ENCODE peak calls at places on chromosomes 6 and 20, in ten cellular contexts. U, I, T, J, W, Z, R, H, O and P are unnamed samples.

GRCh38 chr20:61253640-61254511 is 1.8 kb downstream of the CDH4 start:
- DNase-seq in U (peak), I (peak), T (no peak), J (peak), W (no peak), Z (no peak), R (peak), H (no peak), O (no peak), P (no peak)

GRCh38 chr6:11770546-11771466 is 7.8 kb downstream of the ADTRP start:
- DNase-seq in U (peak), I (peak), T (peak), J (peak), W (peak), Z (peak), R (peak), H (peak), O (no peak), P (peak)

GRCh38 chr6:48074368-48074767 is 36.6 kb downstream of the PTCHD4 start:
- DNase-seq in U (peak), I (peak), T (no peak), J (peak), W (no peak), Z (no peak), R (no peak), H (no peak), O (no peak), P (no peak)

GRCh38 chr20:11970243-11970836 is 52.6 kb downstream of the BTBD3 start:
- DNase-seq in U (no peak), I (no peak), T (no peak), J (no peak), W (no peak), Z (no peak), R (no peak), H (no peak), O (no peak), P (no peak)

GRCh38 chr6:30544666-30545272 is 11.5 kb downstream of the GNL1 start:
- DNase-seq in U (peak), I (peak), T (no peak), J (peak), W (peak), Z (no peak), R (no peak), H (peak), O (no peak), P (peak)

GRCh38 chr6:5998741-5999687 is 7.7 kb downstream of the NRN1 start:
- DNase-seq in U (no peak), I (peak), T (peak), J (no peak), W (no peak), Z (peak), R (peak), H (peak), O (peak), P (no peak)

GRCh38 chr6:64988148-64988547 is 718.9 kb downstream of the EYS start:
- DNase-seq in U (peak), I (no peak), T (no peak), J (no peak), W (peak), Z (no peak), R (no peak), H (peak), O (no peak), P (no peak)

GRCh38 chr6:65123516-65123915 is 583.5 kb downstream of the EYS start:
- DNase-seq in U (peak), I (no peak), T (no peak), J (no peak), W (no peak), Z (no peak), R (no peak), H (no peak), O (no peak), P (no peak)

GRCh38 chr6:6856538-6857523 is 250.9 kb upstream of the RREB1 start:
- DNase-seq in U (peak), I (peak), T (peak), J (no peak), W (peak), Z (peak), R (peak), H (peak), O (no peak), P (no peak)

GRCh38 chr6:208379-208778 is 83.9 kb upstream of the DUSP22 start:
- DNase-seq in U (no peak), I (no peak), T (no peak), J (no peak), W (no peak), Z (no peak), R (no peak), H (no peak), O (no peak), P (no peak)

GRCh38 chr6:110255356-110255755 is 75.1 kb downstream of the CDC40 start:
- DNase-seq in U (peak), I (peak), T (no peak), J (no peak), W (peak), Z (no peak), R (no peak), H (no peak), O (no peak), P (no peak)

GRCh38 chr6:158938811-158939254 is 61.2 kb downstream of the RSPH3 start:
- DNase-seq in U (no peak), I (peak), T (no peak), J (no peak), W (peak), Z (no peak), R (no peak), H (no peak), O (no peak), P (no peak)

GRCh38 chr6:31615748-31616147 is 714 bp downstream of the AIF1 start:
- DNase-seq in U (no peak), I (no peak), T (no peak), J (no peak), W (no peak), Z (peak), R (no peak), H (no peak), O (no peak), P (no peak)

GRCh38 chr20:43942661-43943285 is 28.1 kb downstream of the TOX2 start:
- DNase-seq in U (peak), I (peak), T (no peak), J (peak), W (peak), Z (no peak), R (no peak), H (no peak), O (no peak), P (peak)

GRCh38 chr20:60202046-60202445 is 243.8 kb downstream of the CDH26 start:
- DNase-seq in U (no peak), I (no peak), T (no peak), J (no peak), W (no peak), Z (no peak), R (no peak), H (no peak), O (no peak), P (no peak)
- TF ChIP-seq CTCF in U (no peak), I (no peak), T (no peak), J (no peak), W (no peak), Z (no peak), R (no peak), H (no peak), O (no peak), P (no peak)

DNA sequence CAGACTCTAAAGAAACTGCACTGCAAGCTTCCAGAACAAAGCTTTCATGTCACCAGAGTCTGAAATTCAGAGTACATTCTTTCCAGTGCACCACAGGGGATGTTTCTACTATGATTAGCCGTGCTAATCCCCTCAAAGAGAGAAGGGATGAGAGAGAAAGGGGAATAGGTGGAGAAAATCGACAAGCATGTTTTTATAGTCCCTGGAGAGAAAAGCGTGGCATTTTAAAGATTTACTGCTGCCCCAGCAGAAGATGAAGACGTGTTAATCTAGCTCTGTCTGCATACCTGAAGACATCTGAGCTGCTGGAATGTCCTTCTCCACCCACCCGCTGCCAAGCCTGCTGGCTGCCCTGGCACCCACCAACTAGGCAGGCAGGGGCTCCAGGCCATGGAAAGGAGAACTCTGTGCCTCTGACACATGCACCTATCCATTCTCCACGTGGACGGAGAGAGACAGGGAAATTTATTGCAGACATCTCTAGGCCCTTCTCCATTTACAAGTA is 4.1 kb downstream of the MYLK4 start:
- DNase-seq in U (peak), I (no peak), T (no peak), J (no peak), W (no peak), Z (no peak), R (no peak), H (no peak), O (no peak), P (no peak)
- H3K4me3 ChIP-seq in U (no peak), I (no peak), T (no peak), J (no peak), W (no peak), Z (no peak), R (no peak), H (no peak), O (no peak), P (no peak)

GRCh38 chr20:62740286-62741141 is 31.9 kb downstream of the NTSR1 start:
- DNase-seq in U (peak), I (peak), T (peak), J (peak), W (peak), Z (peak), R (peak), H (peak), O (peak), P (peak)
- TF ChIP-seq CTCF in U (no peak), I (no peak), T (no peak), J (no peak), W (no peak), Z (no peak), R (no peak), H (no peak), O (no peak), P (no peak)

DNA sequence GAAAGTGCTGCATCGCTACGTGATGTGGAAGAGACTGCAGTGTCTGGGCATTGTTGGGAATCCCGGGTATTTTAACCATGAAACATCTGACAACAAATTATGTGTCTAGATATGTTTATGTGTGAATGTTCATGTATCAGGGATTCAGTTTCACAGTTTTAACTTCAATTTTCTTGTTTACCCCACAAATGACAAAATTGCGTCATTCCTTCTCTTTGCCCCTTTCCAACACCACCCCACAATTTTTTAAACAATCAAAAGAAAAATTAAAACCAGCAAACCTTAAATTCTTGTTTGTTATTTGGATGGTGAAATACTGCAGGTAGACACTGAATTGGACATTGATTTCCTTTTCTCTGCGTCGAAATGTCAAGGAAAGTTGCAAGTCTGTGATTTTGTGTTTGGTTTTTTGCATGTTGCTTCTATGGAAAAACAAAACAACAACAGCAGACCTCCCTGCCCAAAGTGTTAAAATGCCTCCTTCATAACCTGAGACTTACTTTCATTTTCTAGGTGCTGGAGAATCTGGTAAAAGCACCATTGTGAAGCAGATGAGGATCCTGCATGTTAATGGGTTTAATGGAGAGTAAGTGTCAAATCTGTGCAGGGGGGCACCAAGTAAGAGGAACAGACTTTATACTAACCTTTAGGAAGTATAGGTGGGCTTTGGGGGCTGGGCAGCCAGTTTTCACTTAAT is 42.7 kb downstream of the GNAS start:
- DNase-seq in U (no peak), I (no peak), T (no peak), J (no peak), W (no peak), Z (no peak), R (no peak), H (no peak), O (no peak), P (no peak)
- H3K4me3 ChIP-seq in U (peak), I (peak), T (no peak), J (peak), W (no peak), Z (no peak), R (no peak), H (no peak), O (peak), P (peak)

GRCh38 chr20:63280929-63281545 is 8.4 kb downstream of the ARFGAP1 start:
- DNase-seq in U (no peak), I (peak), T (no peak), J (no peak), W (no peak), Z (no peak), R (no peak), H (peak), O (no peak), P (no peak)
- TF ChIP-seq CTCF in U (peak), I (peak), T (no peak), J (no peak), W (peak), Z (no peak), R (no peak), H (peak), O (no peak), P (peak)

GRCh38 chr6:143260857-143261256 is 189.6 kb downstream of the ADAT2 start:
- DNase-seq in U (peak), I (peak), T (no peak), J (peak), W (peak), Z (no peak), R (no peak), H (no peak), O (no peak), P (peak)
- H3K4me3 ChIP-seq in U (no peak), I (no peak), T (no peak), J (no peak), W (no peak), Z (no peak), R (no peak), H (no peak), O (no peak), P (no peak)

DNA sequence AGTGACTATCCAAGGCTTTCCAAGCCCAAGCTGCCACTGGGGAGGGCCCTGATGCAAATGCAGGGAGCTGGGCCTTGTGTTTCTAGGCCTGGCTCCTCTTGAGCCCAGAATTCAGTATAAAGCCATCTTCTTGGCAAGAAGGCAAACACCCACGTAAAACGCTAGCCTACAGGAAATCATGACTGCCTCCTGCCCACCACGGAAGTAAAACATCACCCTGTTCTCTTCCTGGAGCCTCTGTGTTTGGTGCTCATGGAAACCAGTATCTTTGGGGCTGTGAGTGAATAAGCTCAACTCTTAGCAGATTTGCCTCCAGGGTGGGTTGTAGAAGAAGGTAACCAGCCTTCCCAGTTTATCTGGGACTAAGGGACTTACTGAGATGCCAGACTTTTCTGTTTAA is 271.0 kb downstream of the ZNF217 start:
- DNase-seq in U (no peak), I (no peak), T (no peak), J (peak), W (no peak), Z (no peak), R (no peak), H (no peak), O (no peak), P (no peak)
- TF ChIP-seq CTCF in U (no peak), I (no peak), T (no peak), J (no peak), W (no peak), Z (no peak), R (no peak), H (no peak), O (no peak), P (no peak)

DNA sequence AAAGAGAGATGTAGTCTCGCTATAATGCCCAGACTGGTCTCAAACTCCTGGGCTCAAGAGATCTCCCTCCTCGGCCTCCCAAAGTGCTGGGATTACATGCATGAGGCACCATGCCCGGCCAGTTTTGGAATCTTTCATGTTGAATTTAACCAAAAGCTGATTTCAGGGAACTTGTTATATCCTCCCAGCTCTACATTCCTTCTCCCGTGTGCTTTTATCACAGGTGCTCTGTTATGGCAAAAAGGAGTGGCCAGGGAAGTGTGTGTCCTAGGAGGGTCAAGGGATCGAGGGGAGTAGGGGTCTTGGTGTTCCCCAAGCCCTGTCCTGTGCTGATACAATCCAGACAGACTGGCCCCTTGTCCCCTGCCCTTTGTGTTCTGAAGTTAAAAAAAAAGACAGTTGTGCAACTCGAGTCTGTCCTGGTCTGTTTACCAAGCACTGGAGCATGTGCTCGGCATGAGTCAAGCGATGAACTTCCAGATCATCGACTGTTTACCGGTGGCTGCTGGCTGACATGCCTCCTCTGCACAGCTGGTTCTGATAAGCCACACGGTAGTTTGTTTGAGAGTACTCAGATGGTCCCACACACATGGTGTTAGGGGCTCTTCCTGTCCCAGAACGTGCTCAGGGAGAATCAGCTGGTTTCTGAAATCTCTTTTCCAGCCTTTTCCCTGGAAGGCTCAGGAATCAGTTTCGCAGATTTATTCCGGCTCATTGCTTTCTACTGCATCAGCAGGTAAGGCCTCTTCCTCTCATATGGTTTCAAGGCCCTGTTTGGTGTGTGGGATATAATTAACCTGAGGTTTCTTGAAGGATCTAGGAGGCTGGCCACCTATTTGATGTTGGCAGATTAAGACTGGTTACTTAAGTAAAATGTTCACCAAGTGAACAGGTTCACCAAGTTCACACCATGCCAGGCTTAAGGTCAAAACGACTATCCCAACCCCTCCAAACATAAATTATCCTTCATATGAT is 52.6 kb upstream of the NAA20 start:
- DNase-seq in U (peak), I (peak), T (peak), J (peak), W (peak), Z (no peak), R (peak), H (no peak), O (no peak), P (peak)
- H3K4me3 ChIP-seq in U (no peak), I (no peak), T (no peak), J (no peak), W (no peak), Z (no peak), R (no peak), H (no peak), O (no peak), P (no peak)

GRCh38 chr6:21332077-21332476 is 261.5 kb upstream of the SOX4 start:
- DNase-seq in U (no peak), I (no peak), T (no peak), J (no peak), W (no peak), Z (no peak), R (no peak), H (no peak), O (no peak), P (no peak)
- TF ChIP-seq CTCF in U (peak), I (no peak), T (no peak), J (no peak), W (no peak), Z (no peak), R (no peak), H (peak), O (no peak), P (no peak)